ENCODE peak calls at places on chromosomes 5 and 9, in six cellular contexts. Q, J, R, T, E and N are unnamed samples.

GRCh38 chr5:172913117-172913850 is 45.9 kb upstream of the RPL26L1 start:
- DNase-seq in Q (no peak), J (no peak), R (no peak), T (no peak), E (no peak), N (no peak)

GRCh38 chr5:79612667-79613190 is 488 bp downstream of the TENT2 start:
- DNase-seq in Q (peak; percentile 62), J (no peak), R (no peak), T (no peak), E (no peak), N (no peak)

GRCh38 chr5:127572930-127573329 is 55.5 kb downstream of the PRRC1 start:
- DNase-seq in Q (peak; percentile 24), J (no peak), R (no peak), T (peak; percentile 16), E (peak; percentile 7), N (no peak)

GRCh38 chr9:114274217-114274616 is 48.7 kb upstream of the ORM1 start:
- DNase-seq in Q (no peak), J (no peak), R (no peak), T (no peak), E (no peak), N (no peak)

GRCh38 chr9:79480639-79481038 is 91.1 kb upstream of the TLE4 start:
- DNase-seq in Q (no peak), J (no peak), R (no peak), T (no peak), E (no peak), N (no peak)

GRCh38 chr9:131773911-131774379 is 34.1 kb upstream of the RAPGEF1 start:
- DNase-seq in Q (peak; percentile 58), J (peak; percentile 64), R (peak; percentile 72), T (peak; percentile 81), E (peak; percentile 48), N (no peak)

GRCh38 chr5:59656351-59657254 is 236.9 kb downstream of the PDE4D start:
- DNase-seq in Q (peak; percentile 32), J (no peak), R (no peak), T (peak; percentile 16), E (no peak), N (no peak)

GRCh38 chr5:52007230-52007858 is 624.1 kb downstream of the ISL1 start:
- DNase-seq in Q (peak; percentile 55), J (no peak), R (peak; percentile 34), T (peak; percentile 50), E (peak; percentile 1), N (no peak)

GRCh38 chr5:59917121-59917520 is 23.6 kb upstream of the PDE4D start:
- DNase-seq in Q (peak; percentile 22), J (no peak), R (no peak), T (no peak), E (no peak), N (no peak)

GRCh38 chr5:37133939-37134338 is 115.2 kb downstream of the CPLANE1 start:
- DNase-seq in Q (no peak), J (no peak), R (no peak), T (peak; percentile 68), E (no peak), N (no peak)

GRCh38 chr9:16245756-16246440 is 624.6 kb downstream of the BNC2 start:
- DNase-seq in Q (no peak), J (no peak), R (no peak), T (peak; percentile 45), E (no peak), N (no peak)

GRCh38 chr9:125674981-125675973 is 31.7 kb downstream of the MAPKAP1 start:
- DNase-seq in Q (no peak), J (no peak), R (no peak), T (peak; percentile 88), E (peak; percentile 53), N (no peak)

GRCh38 chr9:136081826-136082495 is 13.1 kb downstream of the NACC2 start:
- DNase-seq in Q (no peak), J (no peak), R (no peak), T (no peak), E (no peak), N (peak; percentile 37)

GRCh38 chr9:98369066-98369425 is 113.6 kb upstream of the TBC1D2 start:
- DNase-seq in Q (no peak), J (no peak), R (no peak), T (no peak), E (no peak), N (no peak)

GRCh38 chr9:136138566-136138965 is 19.9 kb upstream of the TMEM250 start:
- DNase-seq in Q (peak; percentile 64), J (no peak), R (peak; percentile 54), T (peak; percentile 8), E (no peak), N (no peak)

GRCh38 chr9:95753762-95754465 is 121.6 kb upstream of the ERCC6L2 start:
- DNase-seq in Q (peak; percentile 13), J (peak; percentile 60), R (no peak), T (no peak), E (no peak), N (no peak)

GRCh38 chr9:504921-505821 is 290.5 kb downstream of the DOCK8 start:
- DNase-seq in Q (peak; percentile 40), J (no peak), R (peak; percentile 46), T (no peak), E (peak; percentile 47), N (no peak)

GRCh38 chr9:503331-503730 is 288.7 kb downstream of the DOCK8 start:
- DNase-seq in Q (no peak), J (no peak), R (no peak), T (no peak), E (no peak), N (no peak)

GRCh38 chr9:503881-504852 is 289.5 kb downstream of the DOCK8 start:
- DNase-seq in Q (peak; percentile 88), J (peak; percentile 40), R (peak; percentile 76), T (peak; percentile 47), E (peak; percentile 75), N (peak; percentile 48)
- TF ChIP-seq CTCF in Q (peak; percentile 21), J (peak; percentile 46), R (no peak), T (no peak), E (peak; percentile 74), N (no peak)

GRCh38 chr9:91191443-91192378 is 170.0 kb downstream of the AUH start:
- DNase-seq in Q (no peak), J (no peak), R (no peak), T (no peak), E (no peak), N (no peak)

GRCh38 chr9:91195372-91196012 is 166.2 kb downstream of the AUH start:
- DNase-seq in Q (no peak), J (no peak), R (no peak), T (no peak), E (no peak), N (no peak)

GRCh38 chr9:91192785-91193657 is 168.7 kb downstream of the AUH start:
- DNase-seq in Q (peak; percentile 96), J (peak; percentile 86), R (peak; percentile 58), T (peak; percentile 99), E (peak; percentile 95), N (peak; percentile 96)

GRCh38 chr9:91192379-91192775 is 169.3 kb downstream of the AUH start:
- DNase-seq in Q (no peak), J (no peak), R (no peak), T (no peak), E (no peak), N (no peak)

DNA sequence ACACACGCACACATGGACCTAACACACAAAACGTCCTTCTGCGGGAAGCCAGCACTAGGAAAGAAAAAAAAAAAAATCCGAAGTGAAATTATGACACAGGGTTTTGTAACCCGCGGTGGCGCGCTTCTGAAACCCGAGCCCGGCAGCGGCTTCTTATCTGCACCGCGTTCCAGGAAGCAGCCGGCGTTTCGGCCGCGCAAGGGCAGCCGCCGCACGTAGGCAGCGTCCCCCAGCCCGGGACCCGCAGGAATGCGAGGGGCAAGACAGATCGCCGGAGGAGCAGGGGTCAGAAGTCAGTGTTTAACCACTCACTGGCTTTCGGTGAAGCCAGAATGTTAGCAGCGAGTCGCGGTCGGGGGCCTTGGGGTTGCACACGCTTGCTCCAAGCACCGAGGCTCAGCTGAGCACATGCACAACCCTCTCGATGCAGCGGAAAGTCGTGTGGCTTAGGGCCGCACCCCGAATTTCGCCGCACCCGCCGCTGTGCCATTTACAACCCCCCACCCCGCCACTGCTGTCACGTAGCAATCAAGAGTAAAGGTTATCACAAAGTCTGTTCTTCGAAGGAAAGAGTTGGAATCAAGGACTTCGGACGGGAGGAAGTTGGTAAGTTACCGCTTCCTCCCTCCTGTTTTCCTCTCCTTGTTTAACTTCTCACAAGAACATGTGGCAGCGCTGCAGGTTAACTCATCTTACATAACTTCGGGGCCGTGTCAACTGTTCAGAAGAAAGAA is 167.9 kb downstream of the AUH start:
- DNase-seq in Q (peak; percentile 96), J (peak; percentile 75), R (peak; percentile 81), T (peak; percentile 95), E (peak; percentile 57), N (peak; percentile 66)
- TF ChIP-seq CTCF in Q (no peak), J (no peak), R (no peak), T (no peak), E (no peak), N (no peak)

GRCh38 chr5:75336625-75337336 is at the start of gene HMGCR:
- DNase-seq in Q (peak; percentile 99), J (peak; percentile 96), R (peak; percentile 95), T (peak; percentile 100), E (peak; percentile 88), N (peak; percentile 98)
- TF ChIP-seq CTCF in Q (peak; percentile 31), J (peak; percentile 3), R (no peak), T (no peak), E (peak; percentile 30), N (peak; percentile 23)

GRCh38 chr9:133998915-133999580 is 6.9 kb upstream of the VAV2 start:
- DNase-seq in Q (no peak), J (no peak), R (no peak), T (peak; percentile 34), E (no peak), N (no peak)

GRCh38 chr9:133996531-133997520 is 4.7 kb upstream of the VAV2 start:
- DNase-seq in Q (no peak), J (no peak), R (no peak), T (no peak), E (no peak), N (no peak)

GRCh38 chr9:134002796-134003195 is 10.7 kb upstream of the VAV2 start:
- DNase-seq in Q (no peak), J (no peak), R (no peak), T (no peak), E (no peak), N (no peak)

GRCh38 chr9:133997584-133997983 is 5.5 kb upstream of the VAV2 start:
- DNase-seq in Q (no peak), J (no peak), R (no peak), T (no peak), E (no peak), N (no peak)

DNA sequence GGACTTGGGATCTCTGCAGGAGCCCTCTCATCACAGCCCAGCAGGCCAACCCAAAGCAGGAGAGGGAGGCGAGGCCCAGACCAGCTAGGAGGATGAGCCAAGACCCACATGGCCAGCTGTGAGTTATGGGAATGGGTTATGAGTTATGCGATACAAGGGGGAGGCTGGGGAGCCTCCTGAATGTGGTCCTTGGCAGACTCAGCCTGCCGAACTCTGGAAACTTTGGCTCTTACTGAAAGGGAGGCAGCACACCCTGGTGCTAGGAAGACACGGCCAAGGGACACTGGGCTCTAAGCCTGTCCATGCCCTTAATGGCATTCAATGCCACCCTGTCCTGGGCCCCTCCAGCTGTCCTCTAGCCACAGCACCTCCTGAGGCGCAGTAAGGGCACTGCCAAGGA is 7.7 kb upstream of the VAV2 start:
- DNase-seq in Q (no peak), J (no peak), R (no peak), T (no peak), E (no peak), N (no peak)
- TF ChIP-seq CTCF in Q (no peak), J (no peak), R (no peak), T (no peak), E (no peak), N (no peak)

GRCh38 chr5:169149317-169149716 is 151.6 kb downstream of the SLIT3 start:
- DNase-seq in Q (no peak), J (no peak), R (peak; percentile 15), T (no peak), E (peak; percentile 22), N (no peak)
- TF ChIP-seq CTCF in Q (peak; percentile 32), J (no peak), R (peak; percentile 26), T (peak; percentile 27), E (peak; percentile 47), N (no peak)

GRCh38 chr9:87491488-87491887 is 6.2 kb upstream of the DAPK1 start:
- DNase-seq in Q (no peak), J (no peak), R (no peak), T (no peak), E (no peak), N (no peak)
- TF ChIP-seq CTCF in Q (no peak), J (no peak), R (no peak), T (no peak), E (no peak), N (no peak)